ENCODE peak calls at places on chromosome 11, in seven cellular contexts. R is GM10248, H is K562, N is WERI-Rb-1, U is ovary, O is osteoblast, Y is body of pancreas. V is an unnamed sample.

GRCh38 chr11:64923944-64924909 is at the start of gene PPP2R5B:
- DNase-seq in R (peak), H (peak), N (peak), U (peak), O (peak), Y (peak), V (peak)

GRCh38 chr11:65892661-65893317 is 2.3 kb downstream of the CCDC85B start:
- DNase-seq in R (no peak), H (no peak), N (no peak), U (peak), O (no peak), Y (no peak), V (no peak)

GRCh38 chr11:114586797-114587196 is 8.8 kb downstream of the NXPE4 start:
- DNase-seq in R (no peak), H (no peak), N (no peak), U (no peak), O (no peak), Y (no peak), V (no peak)

GRCh38 chr11:59776210-59777066 is 21.3 kb downstream of the STX3 start:
- DNase-seq in R (no peak), H (no peak), N (no peak), U (no peak), O (no peak), Y (no peak), V (no peak)

GRCh38 chr11:19595840-19596751 is 116.5 kb upstream of the NAV2 start:
- DNase-seq in R (no peak), H (no peak), N (no peak), U (no peak), O (peak), Y (no peak), V (peak)

GRCh38 chr11:129090056-129090455 is 102.1 kb downstream of the ARHGAP32 start:
- DNase-seq in R (no peak), H (no peak), N (no peak), U (no peak), O (no peak), Y (no peak), V (no peak)

GRCh38 chr11:28793282-28793738 is 685.1 kb downstream of the METTL15 start:
- DNase-seq in R (no peak), H (no peak), N (no peak), U (no peak), O (peak), Y (no peak), V (no peak)

GRCh38 chr11:103940542-103940941 is 95.9 kb upstream of the DDI1 start:
- DNase-seq in R (no peak), H (no peak), N (no peak), U (no peak), O (no peak), Y (no peak), V (no peak)

GRCh38 chr11:77191823-77192495 is 63.9 kb downstream of the MYO7A start:
- DNase-seq in R (peak), H (peak), N (peak), U (peak), O (peak), Y (peak), V (no peak)

GRCh38 chr11:129323896-129324522 is 51.6 kb upstream of the BARX2 start:
- DNase-seq in R (no peak), H (no peak), N (no peak), U (no peak), O (no peak), Y (peak), V (no peak)

GRCh38 chr11:103110406-103110805 is 1.2 kb downstream of the DYNC2H1 start:
- DNase-seq in R (no peak), H (no peak), N (no peak), U (no peak), O (peak), Y (no peak), V (no peak)

GRCh38 chr11:93908689-93909088 is 58.3 kb upstream of the VSTM5 start:
- DNase-seq in R (no peak), H (no peak), N (no peak), U (no peak), O (peak), Y (no peak), V (no peak)

GRCh38 chr11:118605116-118605867 is 2.1 kb upstream of the PHLDB1 start:
- DNase-seq in R (no peak), H (peak), N (no peak), U (peak), O (peak), Y (peak), V (no peak)

GRCh38 chr11:27282141-27282590 is 80.8 kb downstream of the CCDC34 start:
- DNase-seq in R (no peak), H (no peak), N (no peak), U (peak), O (peak), Y (no peak), V (peak)

GRCh38 chr11:118607401-118608267 is at the start of gene PHLDB1:
- DNase-seq in R (peak), H (peak), N (peak), U (peak), O (peak), Y (peak), V (no peak)

GRCh38 chr11:130499828-130500227 is 51.4 kb downstream of the ADAMTS15 start:
- DNase-seq in R (no peak), H (no peak), N (no peak), U (no peak), O (no peak), Y (no peak), V (no peak)

GRCh38 chr11:86800076-86800955 is at the start of gene PRSS23:
- DNase-seq in R (peak), H (peak), N (peak), U (peak), O (peak), Y (peak), V (peak)

GRCh38 chr11:117796456-117797428 is at the start of gene DSCAML1:
- DNase-seq in R (peak), H (peak), N (peak), U (peak), O (peak), Y (no peak), V (no peak)

GRCh38 chr11:31813242-31813960 is 2.3 kb upstream of the PAX6 start:
- DNase-seq in R (no peak), H (no peak), N (no peak), U (no peak), O (peak), Y (no peak), V (no peak)

GRCh38 chr11:128582496-128583366 is 4.6 kb downstream of the ETS1 start:
- DNase-seq in R (no peak), H (no peak), N (no peak), U (peak), O (peak), Y (no peak), V (no peak)

GRCh38 chr11:79165908-79166307 is 274.9 kb downstream of the TENM4 start:
- DNase-seq in R (no peak), H (no peak), N (no peak), U (no peak), O (no peak), Y (no peak), V (no peak)

GRCh38 chr11:32852142-32852541 is 22.4 kb downstream of the PRRG4 start:
- DNase-seq in R (no peak), H (no peak), N (no peak), U (no peak), O (peak), Y (no peak), V (no peak)

GRCh38 chr11:94998285-94998684 is 24.8 kb downstream of the KDM4D start:
- DNase-seq in R (no peak), H (no peak), N (no peak), U (no peak), O (no peak), Y (no peak), V (no peak)

GRCh38 chr11:94993400-94993943 is 20.0 kb downstream of the KDM4D start:
- DNase-seq in R (no peak), H (no peak), N (no peak), U (no peak), O (no peak), Y (no peak), V (no peak)

DNA sequence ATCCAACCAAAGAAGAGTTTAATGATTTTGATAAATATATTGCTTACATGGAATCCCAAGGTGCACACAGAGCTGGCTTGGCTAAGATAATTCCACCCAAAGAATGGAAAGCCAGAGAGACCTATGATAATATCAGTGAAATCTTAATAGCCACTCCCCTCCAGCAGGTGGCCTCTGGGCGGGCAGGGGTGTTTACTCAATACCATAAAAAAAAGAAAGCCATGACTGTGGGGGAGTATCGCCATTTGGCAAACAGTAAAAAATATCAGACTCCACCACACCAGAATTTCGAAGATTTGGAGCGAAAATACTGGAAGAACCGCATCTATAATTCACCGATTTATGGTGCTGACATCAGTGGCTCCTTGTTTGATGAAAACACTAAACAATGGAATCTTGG is 23.9 kb downstream of the KDM4D start:
- DNase-seq in R (no peak), H (peak), N (no peak), U (no peak), O (peak), Y (no peak), V (no peak)
- TF ChIP-seq CTCF in R (no peak), H (peak), N (no peak), U (no peak), O (no peak), Y (no peak), V (no peak)

DNA sequence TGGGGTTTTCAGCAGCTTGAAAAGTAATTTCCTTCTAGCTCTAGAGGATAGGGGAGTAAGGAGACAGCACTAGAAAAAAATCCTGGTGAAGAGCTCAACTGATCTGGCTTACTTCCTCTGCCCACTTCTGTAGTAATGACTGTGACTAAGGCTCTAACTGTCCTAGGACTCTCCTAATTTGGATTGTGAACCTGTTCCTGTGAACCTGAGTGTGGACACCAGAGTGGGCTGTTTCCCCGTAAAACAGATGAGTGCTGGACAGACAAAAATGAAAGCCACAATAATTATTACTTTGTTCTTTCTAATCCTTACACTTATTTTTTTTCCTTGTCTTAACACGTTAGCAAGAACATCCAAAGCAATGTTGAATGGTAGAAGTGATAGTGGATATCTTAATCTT is 154.1 kb downstream of the AASDHPPT start:
- DNase-seq in R (no peak), H (no peak), N (no peak), U (no peak), O (no peak), Y (peak), V (no peak)
- TF ChIP-seq CTCF in R (no peak), H (no peak), N (no peak), U (no peak), O (peak), Y (peak), V (no peak)

DNA sequence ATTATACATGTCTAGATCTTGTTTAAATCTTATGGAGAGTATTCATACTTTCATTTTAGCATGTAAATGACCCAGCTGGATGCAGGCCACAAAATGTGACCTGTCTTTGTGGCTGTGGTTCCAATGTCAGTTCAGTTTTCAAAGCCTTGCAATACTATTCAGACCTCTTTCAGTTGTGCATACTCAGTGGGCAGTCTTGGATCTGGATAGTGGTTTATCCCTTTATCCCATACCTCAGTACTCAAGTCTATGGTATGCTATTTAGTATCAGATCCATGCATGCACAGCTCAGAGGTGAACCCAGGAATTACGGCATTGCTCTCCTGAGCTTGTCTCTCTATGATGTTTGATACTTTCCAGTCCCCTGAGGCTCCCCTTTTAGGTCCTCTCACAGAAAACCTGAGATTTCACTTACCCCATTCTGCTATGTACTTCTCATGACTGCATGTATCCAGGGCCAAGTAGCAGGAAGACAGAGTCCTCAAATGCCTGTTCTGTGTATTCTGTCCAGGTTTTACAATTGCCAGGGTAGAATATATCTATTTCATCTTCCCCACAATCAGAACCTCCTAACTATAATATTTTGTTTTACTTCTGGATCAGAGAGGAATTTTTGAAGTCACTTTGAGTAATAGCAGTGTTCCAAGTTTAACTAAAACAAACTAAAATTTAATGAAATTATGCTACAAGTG is 6.9 kb upstream of the P4HA3 start:
- DNase-seq in R (no peak), H (no peak), N (no peak), U (no peak), O (no peak), Y (no peak), V (no peak)
- TF ChIP-seq CTCF in R (no peak), H (no peak), N (peak), U (no peak), O (no peak), Y (no peak), V (no peak)

GRCh38 chr11:534592-535518 is 521 bp downstream of the HRAS start:
- DNase-seq in R (no peak), H (no peak), N (peak), U (no peak), O (peak), Y (peak), V (peak)
- TF ChIP-seq CTCF in R (peak), H (no peak), N (peak), U (no peak), O (no peak), Y (no peak), V (no peak)